ENCODE peak calls at places on chromosomes 7 and 10, in ten cellular contexts. One of them, this sample, is unnamed.
A peak's percentile ranks its signal among the peaks of the same experiment; 100 is the strongest.

GRCh38 chr10:2993636-2994035 is 73.7 kb upstream of the PFKP start:
- DNase-seq in Right ventricle myocardium inferior: no peak
- DNase-seq in DMS153: no peak
- DNase-seq in Right ventricle myocardium superior: no peak
- DNase-seq in RPMI8226: no peak
- DNase-seq in ELR: no peak
- DNase-seq in NCI-H2081: no peak
- DNase-seq in activated gamma-delta T cell treated with Interleukin-2 at 50 U/mL for 16 hours: no peak
- DNase-seq in stimulated activated CD4-positive, alpha-beta T cell treated with anti-CD3 and anti-CD28 coated beads, Interleukin-12 subunit alpha, Interleukin-12 subunit beta, amount 100 ng/mL, for 48 hours: no peak
- DNase-seq in body of pancreas: no peak
- DNase-seq in this sample: no peak

GRCh38 chr10:110357252-110357780 is 52.6 kb upstream of the SMNDC1 start:
- DNase-seq in Right ventricle myocardium inferior: no peak
- DNase-seq in DMS153: no peak
- DNase-seq in Right ventricle myocardium superior: no peak
- DNase-seq in RPMI8226: peak; percentile 56
- DNase-seq in ELR: peak; percentile 96
- DNase-seq in NCI-H2081: no peak
- DNase-seq in activated gamma-delta T cell treated with Interleukin-2 at 50 U/mL for 16 hours: no peak
- DNase-seq in stimulated activated CD4-positive, alpha-beta T cell treated with anti-CD3 and anti-CD28 coated beads, Interleukin-12 subunit alpha, Interleukin-12 subunit beta, amount 100 ng/mL, for 48 hours: peak; percentile 62
- DNase-seq in body of pancreas: no peak
- DNase-seq in this sample: no peak

GRCh38 chr10:116741391-116742351 is 695 bp downstream of the HSPA12A start:
- DNase-seq in Right ventricle myocardium inferior: no peak
- DNase-seq in DMS153: no peak
- DNase-seq in Right ventricle myocardium superior: peak; percentile 53
- DNase-seq in RPMI8226: no peak
- DNase-seq in ELR: peak; percentile 33
- DNase-seq in NCI-H2081: no peak
- DNase-seq in activated gamma-delta T cell treated with Interleukin-2 at 50 U/mL for 16 hours: no peak
- DNase-seq in stimulated activated CD4-positive, alpha-beta T cell treated with anti-CD3 and anti-CD28 coated beads, Interleukin-12 subunit alpha, Interleukin-12 subunit beta, amount 100 ng/mL, for 48 hours: no peak
- DNase-seq in body of pancreas: peak; percentile 22
- DNase-seq in this sample: no peak

GRCh38 chr10:102647433-102648268 is 3.4 kb downstream of the TRIM8 start:
- DNase-seq in Right ventricle myocardium inferior: no peak
- DNase-seq in DMS153: no peak
- DNase-seq in Right ventricle myocardium superior: no peak
- DNase-seq in RPMI8226: no peak
- DNase-seq in ELR: no peak
- DNase-seq in NCI-H2081: no peak
- DNase-seq in activated gamma-delta T cell treated with Interleukin-2 at 50 U/mL for 16 hours: no peak
- DNase-seq in stimulated activated CD4-positive, alpha-beta T cell treated with anti-CD3 and anti-CD28 coated beads, Interleukin-12 subunit alpha, Interleukin-12 subunit beta, amount 100 ng/mL, for 48 hours: no peak
- DNase-seq in body of pancreas: no peak
- DNase-seq in this sample: no peak

GRCh38 chr10:124001391-124002260 is 91.8 kb downstream of the CHST15 start:
- DNase-seq in Right ventricle myocardium inferior: no peak
- DNase-seq in DMS153: no peak
- DNase-seq in Right ventricle myocardium superior: no peak
- DNase-seq in RPMI8226: no peak
- DNase-seq in ELR: no peak
- DNase-seq in NCI-H2081: no peak
- DNase-seq in activated gamma-delta T cell treated with Interleukin-2 at 50 U/mL for 16 hours: no peak
- DNase-seq in stimulated activated CD4-positive, alpha-beta T cell treated with anti-CD3 and anti-CD28 coated beads, Interleukin-12 subunit alpha, Interleukin-12 subunit beta, amount 100 ng/mL, for 48 hours: no peak
- DNase-seq in body of pancreas: peak; percentile 7
- DNase-seq in this sample: no peak

GRCh38 chr10:60139290-60139689 is 232.9 kb upstream of the CCDC6 start:
- DNase-seq in Right ventricle myocardium inferior: no peak
- DNase-seq in DMS153: no peak
- DNase-seq in Right ventricle myocardium superior: no peak
- DNase-seq in RPMI8226: no peak
- DNase-seq in ELR: no peak
- DNase-seq in NCI-H2081: no peak
- DNase-seq in activated gamma-delta T cell treated with Interleukin-2 at 50 U/mL for 16 hours: no peak
- DNase-seq in stimulated activated CD4-positive, alpha-beta T cell treated with anti-CD3 and anti-CD28 coated beads, Interleukin-12 subunit alpha, Interleukin-12 subunit beta, amount 100 ng/mL, for 48 hours: no peak
- DNase-seq in body of pancreas: no peak
- DNase-seq in this sample: no peak

GRCh38 chr10:18216482-18216881 is 76.3 kb downstream of the CACNB2 start:
- DNase-seq in Right ventricle myocardium inferior: no peak
- DNase-seq in DMS153: no peak
- DNase-seq in Right ventricle myocardium superior: no peak
- DNase-seq in RPMI8226: peak; percentile 6
- DNase-seq in ELR: peak; percentile 43
- DNase-seq in NCI-H2081: no peak
- DNase-seq in activated gamma-delta T cell treated with Interleukin-2 at 50 U/mL for 16 hours: no peak
- DNase-seq in stimulated activated CD4-positive, alpha-beta T cell treated with anti-CD3 and anti-CD28 coated beads, Interleukin-12 subunit alpha, Interleukin-12 subunit beta, amount 100 ng/mL, for 48 hours: no peak
- DNase-seq in body of pancreas: no peak
- DNase-seq in this sample: no peak

GRCh38 chr10:6202098-6202683 is 541 bp upstream of the PFKFB3 start:
- DNase-seq in Right ventricle myocardium inferior: no peak
- DNase-seq in DMS153: no peak
- DNase-seq in Right ventricle myocardium superior: no peak
- DNase-seq in RPMI8226: peak; percentile 7
- DNase-seq in ELR: no peak
- DNase-seq in NCI-H2081: no peak
- DNase-seq in activated gamma-delta T cell treated with Interleukin-2 at 50 U/mL for 16 hours: no peak
- DNase-seq in stimulated activated CD4-positive, alpha-beta T cell treated with anti-CD3 and anti-CD28 coated beads, Interleukin-12 subunit alpha, Interleukin-12 subunit beta, amount 100 ng/mL, for 48 hours: no peak
- DNase-seq in body of pancreas: no peak
- DNase-seq in this sample: no peak

GRCh38 chr7:125130173-125130572 is 200.5 kb upstream of the POT1 start:
- DNase-seq in Right ventricle myocardium inferior: no peak
- DNase-seq in DMS153: no peak
- DNase-seq in Right ventricle myocardium superior: no peak
- DNase-seq in RPMI8226: no peak
- DNase-seq in ELR: no peak
- DNase-seq in NCI-H2081: no peak
- DNase-seq in activated gamma-delta T cell treated with Interleukin-2 at 50 U/mL for 16 hours: no peak
- DNase-seq in stimulated activated CD4-positive, alpha-beta T cell treated with anti-CD3 and anti-CD28 coated beads, Interleukin-12 subunit alpha, Interleukin-12 subunit beta, amount 100 ng/mL, for 48 hours: no peak
- DNase-seq in body of pancreas: no peak
- DNase-seq in this sample: no peak

GRCh38 chr10:1672001-1672781 is 65.1 kb downstream of the ADARB2 start:
- DNase-seq in Right ventricle myocardium inferior: no peak
- DNase-seq in DMS153: no peak
- DNase-seq in Right ventricle myocardium superior: no peak
- DNase-seq in RPMI8226: no peak
- DNase-seq in ELR: no peak
- DNase-seq in NCI-H2081: no peak
- DNase-seq in activated gamma-delta T cell treated with Interleukin-2 at 50 U/mL for 16 hours: no peak
- DNase-seq in stimulated activated CD4-positive, alpha-beta T cell treated with anti-CD3 and anti-CD28 coated beads, Interleukin-12 subunit alpha, Interleukin-12 subunit beta, amount 100 ng/mL, for 48 hours: no peak
- DNase-seq in body of pancreas: no peak
- DNase-seq in this sample: no peak

GRCh38 chr7:155921804-155922506 is 109.7 kb upstream of the SHH start:
- DNase-seq in Right ventricle myocardium inferior: no peak
- DNase-seq in DMS153: peak; percentile 14
- DNase-seq in Right ventricle myocardium superior: no peak
- DNase-seq in RPMI8226: no peak
- DNase-seq in ELR: no peak
- DNase-seq in NCI-H2081: no peak
- DNase-seq in activated gamma-delta T cell treated with Interleukin-2 at 50 U/mL for 16 hours: no peak
- DNase-seq in stimulated activated CD4-positive, alpha-beta T cell treated with anti-CD3 and anti-CD28 coated beads, Interleukin-12 subunit alpha, Interleukin-12 subunit beta, amount 100 ng/mL, for 48 hours: no peak
- DNase-seq in body of pancreas: peak; percentile 41
- DNase-seq in this sample: peak; percentile 13

GRCh38 chr10:63496561-63496960 is 24.6 kb upstream of the REEP3 start:
- DNase-seq in Right ventricle myocardium inferior: no peak
- DNase-seq in DMS153: no peak
- DNase-seq in Right ventricle myocardium superior: no peak
- DNase-seq in RPMI8226: no peak
- DNase-seq in ELR: no peak
- DNase-seq in NCI-H2081: no peak
- DNase-seq in activated gamma-delta T cell treated with Interleukin-2 at 50 U/mL for 16 hours: no peak
- DNase-seq in stimulated activated CD4-positive, alpha-beta T cell treated with anti-CD3 and anti-CD28 coated beads, Interleukin-12 subunit alpha, Interleukin-12 subunit beta, amount 100 ng/mL, for 48 hours: no peak
- DNase-seq in body of pancreas: no peak
- DNase-seq in this sample: no peak

GRCh38 chr10:118754132-118754555 is 626 bp downstream of the CACUL1 start:
- DNase-seq in Right ventricle myocardium inferior: peak; percentile 78
- DNase-seq in DMS153: no peak
- DNase-seq in Right ventricle myocardium superior: peak; percentile 52
- DNase-seq in RPMI8226: peak; percentile 41
- DNase-seq in ELR: peak; percentile 56
- DNase-seq in NCI-H2081: peak; percentile 31
- DNase-seq in activated gamma-delta T cell treated with Interleukin-2 at 50 U/mL for 16 hours: peak; percentile 24
- DNase-seq in stimulated activated CD4-positive, alpha-beta T cell treated with anti-CD3 and anti-CD28 coated beads, Interleukin-12 subunit alpha, Interleukin-12 subunit beta, amount 100 ng/mL, for 48 hours: peak; percentile 4
- DNase-seq in body of pancreas: peak; percentile 42
- DNase-seq in this sample: no peak

GRCh38 chr7:117169907-117170306 is 153.0 kb downstream of the WNT2 start:
- DNase-seq in Right ventricle myocardium inferior: no peak
- DNase-seq in DMS153: peak; percentile 6
- DNase-seq in Right ventricle myocardium superior: no peak
- DNase-seq in RPMI8226: no peak
- DNase-seq in ELR: peak; percentile 23
- DNase-seq in NCI-H2081: peak; percentile 68
- DNase-seq in activated gamma-delta T cell treated with Interleukin-2 at 50 U/mL for 16 hours: no peak
- DNase-seq in stimulated activated CD4-positive, alpha-beta T cell treated with anti-CD3 and anti-CD28 coated beads, Interleukin-12 subunit alpha, Interleukin-12 subunit beta, amount 100 ng/mL, for 48 hours: no peak
- DNase-seq in body of pancreas: peak; percentile 69
- DNase-seq in this sample: peak; percentile 82

GRCh38 chr7:47690902-47691558 is 109.1 kb upstream of the TNS3 start:
- DNase-seq in Right ventricle myocardium inferior: no peak
- DNase-seq in DMS153: no peak
- DNase-seq in Right ventricle myocardium superior: no peak
- DNase-seq in RPMI8226: no peak
- DNase-seq in ELR: peak; percentile 62
- DNase-seq in NCI-H2081: no peak
- DNase-seq in activated gamma-delta T cell treated with Interleukin-2 at 50 U/mL for 16 hours: no peak
- DNase-seq in stimulated activated CD4-positive, alpha-beta T cell treated with anti-CD3 and anti-CD28 coated beads, Interleukin-12 subunit alpha, Interleukin-12 subunit beta, amount 100 ng/mL, for 48 hours: no peak
- DNase-seq in body of pancreas: no peak
- DNase-seq in this sample: no peak

GRCh38 chr7:84200859-84201258 is 6.3 kb upstream of the SEMA3A start:
- DNase-seq in Right ventricle myocardium inferior: no peak
- DNase-seq in DMS153: no peak
- DNase-seq in Right ventricle myocardium superior: no peak
- DNase-seq in RPMI8226: no peak
- DNase-seq in ELR: peak; percentile 83
- DNase-seq in NCI-H2081: no peak
- DNase-seq in activated gamma-delta T cell treated with Interleukin-2 at 50 U/mL for 16 hours: no peak
- DNase-seq in stimulated activated CD4-positive, alpha-beta T cell treated with anti-CD3 and anti-CD28 coated beads, Interleukin-12 subunit alpha, Interleukin-12 subunit beta, amount 100 ng/mL, for 48 hours: no peak
- DNase-seq in body of pancreas: no peak
- DNase-seq in this sample: no peak

GRCh38 chr7:54722502-54722901 is 36.5 kb downstream of the SEC61G start:
- DNase-seq in Right ventricle myocardium inferior: no peak
- DNase-seq in DMS153: no peak
- DNase-seq in Right ventricle myocardium superior: no peak
- DNase-seq in RPMI8226: no peak
- DNase-seq in ELR: no peak
- DNase-seq in NCI-H2081: no peak
- DNase-seq in activated gamma-delta T cell treated with Interleukin-2 at 50 U/mL for 16 hours: no peak
- DNase-seq in stimulated activated CD4-positive, alpha-beta T cell treated with anti-CD3 and anti-CD28 coated beads, Interleukin-12 subunit alpha, Interleukin-12 subunit beta, amount 100 ng/mL, for 48 hours: no peak
- DNase-seq in body of pancreas: no peak
- DNase-seq in this sample: no peak

GRCh38 chr10:110758898-110759297 is 112.8 kb upstream of the PDCD4 start:
- DNase-seq in Right ventricle myocardium inferior: no peak
- DNase-seq in DMS153: peak; percentile 85
- DNase-seq in Right ventricle myocardium superior: no peak
- DNase-seq in RPMI8226: no peak
- DNase-seq in ELR: peak; percentile 71
- DNase-seq in NCI-H2081: no peak
- DNase-seq in activated gamma-delta T cell treated with Interleukin-2 at 50 U/mL for 16 hours: no peak
- DNase-seq in stimulated activated CD4-positive, alpha-beta T cell treated with anti-CD3 and anti-CD28 coated beads, Interleukin-12 subunit alpha, Interleukin-12 subunit beta, amount 100 ng/mL, for 48 hours: no peak
- DNase-seq in body of pancreas: no peak
- DNase-seq in this sample: no peak

GRCh38 chr7:155198901-155199845 is 98.5 kb upstream of the INSIG1 start:
- DNase-seq in Right ventricle myocardium inferior: no peak
- DNase-seq in DMS153: no peak
- DNase-seq in Right ventricle myocardium superior: no peak
- DNase-seq in RPMI8226: no peak
- DNase-seq in ELR: peak; percentile 86
- DNase-seq in NCI-H2081: no peak
- DNase-seq in activated gamma-delta T cell treated with Interleukin-2 at 50 U/mL for 16 hours: no peak
- DNase-seq in stimulated activated CD4-positive, alpha-beta T cell treated with anti-CD3 and anti-CD28 coated beads, Interleukin-12 subunit alpha, Interleukin-12 subunit beta, amount 100 ng/mL, for 48 hours: peak; percentile 34
- DNase-seq in body of pancreas: no peak
- DNase-seq in this sample: no peak

GRCh38 chr7:64888561-64888900 is 14.5 kb upstream of the ZNF273 start:
- DNase-seq in Right ventricle myocardium inferior: no peak
- DNase-seq in DMS153: no peak
- DNase-seq in Right ventricle myocardium superior: no peak
- DNase-seq in RPMI8226: no peak
- DNase-seq in ELR: no peak
- DNase-seq in NCI-H2081: no peak
- DNase-seq in activated gamma-delta T cell treated with Interleukin-2 at 50 U/mL for 16 hours: no peak
- DNase-seq in stimulated activated CD4-positive, alpha-beta T cell treated with anti-CD3 and anti-CD28 coated beads, Interleukin-12 subunit alpha, Interleukin-12 subunit beta, amount 100 ng/mL, for 48 hours: no peak
- DNase-seq in body of pancreas: no peak
- DNase-seq in this sample: no peak

GRCh38 chr7:64885520-64886240 is 17.4 kb upstream of the ZNF273 start:
- DNase-seq in Right ventricle myocardium inferior: no peak
- DNase-seq in DMS153: no peak
- DNase-seq in Right ventricle myocardium superior: no peak
- DNase-seq in RPMI8226: no peak
- DNase-seq in ELR: no peak
- DNase-seq in NCI-H2081: no peak
- DNase-seq in activated gamma-delta T cell treated with Interleukin-2 at 50 U/mL for 16 hours: no peak
- DNase-seq in stimulated activated CD4-positive, alpha-beta T cell treated with anti-CD3 and anti-CD28 coated beads, Interleukin-12 subunit alpha, Interleukin-12 subunit beta, amount 100 ng/mL, for 48 hours: no peak
- DNase-seq in body of pancreas: no peak
- DNase-seq in this sample: no peak

GRCh38 chr10:8063128-8063908 is 8.8 kb downstream of the GATA3 start:
- DNase-seq in Right ventricle myocardium inferior: no peak
- DNase-seq in DMS153: no peak
- DNase-seq in Right ventricle myocardium superior: no peak
- DNase-seq in RPMI8226: no peak
- DNase-seq in ELR: no peak
- DNase-seq in NCI-H2081: no peak
- DNase-seq in activated gamma-delta T cell treated with Interleukin-2 at 50 U/mL for 16 hours: no peak
- DNase-seq in stimulated activated CD4-positive, alpha-beta T cell treated with anti-CD3 and anti-CD28 coated beads, Interleukin-12 subunit alpha, Interleukin-12 subunit beta, amount 100 ng/mL, for 48 hours: no peak
- DNase-seq in body of pancreas: no peak
- DNase-seq in this sample: no peak

GRCh38 chr7:45236666-45237065 is 79.1 kb downstream of the RAMP3 start:
- DNase-seq in Right ventricle myocardium inferior: no peak
- DNase-seq in DMS153: no peak
- DNase-seq in Right ventricle myocardium superior: no peak
- DNase-seq in RPMI8226: no peak
- DNase-seq in ELR: peak; percentile 71
- DNase-seq in NCI-H2081: no peak
- DNase-seq in activated gamma-delta T cell treated with Interleukin-2 at 50 U/mL for 16 hours: no peak
- DNase-seq in stimulated activated CD4-positive, alpha-beta T cell treated with anti-CD3 and anti-CD28 coated beads, Interleukin-12 subunit alpha, Interleukin-12 subunit beta, amount 100 ng/mL, for 48 hours: no peak
- DNase-seq in body of pancreas: no peak
- DNase-seq in this sample: no peak

GRCh38 chr7:127708788-127709187 is 56.8 kb downstream of the SND1 start:
- DNase-seq in Right ventricle myocardium inferior: no peak
- DNase-seq in DMS153: peak; percentile 36
- DNase-seq in Right ventricle myocardium superior: peak; percentile 47
- DNase-seq in RPMI8226: peak; percentile 66
- DNase-seq in ELR: peak; percentile 85
- DNase-seq in NCI-H2081: peak; percentile 76
- DNase-seq in activated gamma-delta T cell treated with Interleukin-2 at 50 U/mL for 16 hours: peak; percentile 73
- DNase-seq in stimulated activated CD4-positive, alpha-beta T cell treated with anti-CD3 and anti-CD28 coated beads, Interleukin-12 subunit alpha, Interleukin-12 subunit beta, amount 100 ng/mL, for 48 hours: peak; percentile 10
- DNase-seq in body of pancreas: peak; percentile 74
- DNase-seq in this sample: peak; percentile 72

GRCh38 chr7:141686670-141687069 is 15.3 kb downstream of the DENND11 start:
- DNase-seq in Right ventricle myocardium inferior: no peak
- DNase-seq in DMS153: no peak
- DNase-seq in Right ventricle myocardium superior: no peak
- DNase-seq in RPMI8226: no peak
- DNase-seq in ELR: no peak
- DNase-seq in NCI-H2081: no peak
- DNase-seq in activated gamma-delta T cell treated with Interleukin-2 at 50 U/mL for 16 hours: no peak
- DNase-seq in stimulated activated CD4-positive, alpha-beta T cell treated with anti-CD3 and anti-CD28 coated beads, Interleukin-12 subunit alpha, Interleukin-12 subunit beta, amount 100 ng/mL, for 48 hours: no peak
- DNase-seq in body of pancreas: no peak
- DNase-seq in this sample: no peak

GRCh38 chr10:89332092-89332633 is 4.4 kb downstream of the IFIT3 start:
- DNase-seq in Right ventricle myocardium inferior: no peak
- DNase-seq in DMS153: no peak
- DNase-seq in Right ventricle myocardium superior: no peak
- DNase-seq in RPMI8226: peak; percentile 71
- DNase-seq in ELR: peak; percentile 76
- DNase-seq in NCI-H2081: no peak
- DNase-seq in activated gamma-delta T cell treated with Interleukin-2 at 50 U/mL for 16 hours: no peak
- DNase-seq in stimulated activated CD4-positive, alpha-beta T cell treated with anti-CD3 and anti-CD28 coated beads, Interleukin-12 subunit alpha, Interleukin-12 subunit beta, amount 100 ng/mL, for 48 hours: no peak
- DNase-seq in body of pancreas: no peak
- DNase-seq in this sample: peak; percentile 38

GRCh38 chr7:79979437-79979836 is 155.2 kb upstream of the GNAI1 start:
- DNase-seq in Right ventricle myocardium inferior: no peak
- DNase-seq in DMS153: no peak
- DNase-seq in Right ventricle myocardium superior: no peak
- DNase-seq in RPMI8226: no peak
- DNase-seq in ELR: peak; percentile 87
- DNase-seq in NCI-H2081: no peak
- DNase-seq in activated gamma-delta T cell treated with Interleukin-2 at 50 U/mL for 16 hours: no peak
- DNase-seq in stimulated activated CD4-positive, alpha-beta T cell treated with anti-CD3 and anti-CD28 coated beads, Interleukin-12 subunit alpha, Interleukin-12 subunit beta, amount 100 ng/mL, for 48 hours: no peak
- DNase-seq in body of pancreas: no peak
- DNase-seq in this sample: no peak

GRCh38 chr7:134189559-134189958 is 62.4 kb downstream of the LRGUK start:
- DNase-seq in Right ventricle myocardium inferior: no peak
- DNase-seq in DMS153: no peak
- DNase-seq in Right ventricle myocardium superior: no peak
- DNase-seq in RPMI8226: no peak
- DNase-seq in ELR: no peak
- DNase-seq in NCI-H2081: no peak
- DNase-seq in activated gamma-delta T cell treated with Interleukin-2 at 50 U/mL for 16 hours: no peak
- DNase-seq in stimulated activated CD4-positive, alpha-beta T cell treated with anti-CD3 and anti-CD28 coated beads, Interleukin-12 subunit alpha, Interleukin-12 subunit beta, amount 100 ng/mL, for 48 hours: no peak
- DNase-seq in body of pancreas: no peak
- DNase-seq in this sample: no peak